ENCODE peak calls at places on chromosomes 7 and 10, in nine cellular contexts. C is bronchial epithelial cell, L is GM12865, F is OCI-LY7, M is AG09309, O is choroid plexus epithelial cell, X is A549, G is neuronal stem cell, T is tibial nerve. S is an unnamed sample.

GRCh38 chr10:132468201-132468600 is 69.4 kb upstream of the INPP5A start:
- DNase-seq in M (no peak), O (no peak), T (no peak), L (no peak), F (no peak), C (no peak), X (no peak), G (no peak), S (no peak)

GRCh38 chr10:44684641-44685040 is 226.5 kb upstream of the TMEM72 start:
- DNase-seq in X (no peak), G (no peak), F (no peak), O (peak; percentile 39), C (no peak), T (no peak), M (no peak), L (no peak), S (no peak)

GRCh38 chr7:135944753-135945152 is 32.4 kb downstream of the MTPN start:
- DNase-seq in O (no peak), F (no peak), T (no peak), C (no peak), M (no peak), X (no peak), G (no peak), L (no peak), S (no peak)

GRCh38 chr7:92987095-92987494 is 130.7 kb downstream of the SAMD9 start:
- DNase-seq in X (no peak), M (peak; percentile 42), G (no peak), T (no peak), L (no peak), C (peak; percentile 17), O (peak; percentile 95), F (no peak), S (no peak)

GRCh38 chr7:128102490-128103291 is 71.5 kb upstream of the LRRC4 start:
- DNase-seq in T (no peak), G (no peak), F (no peak), C (no peak), O (no peak), X (no peak), L (no peak), M (no peak), S (no peak)

GRCh38 chr7:139597028-139597427 is 73.5 kb downstream of the CLEC2L start:
- DNase-seq in L (no peak), F (no peak), G (no peak), M (no peak), C (no peak), T (no peak), X (no peak), O (no peak), S (no peak)

GRCh38 chr10:130010653-130011052 is 46.6 kb upstream of the EBF3 start:
- DNase-seq in F (no peak), C (no peak), X (no peak), L (no peak), O (no peak), T (no peak), M (no peak), G (no peak), S (no peak)

GRCh38 chr7:17651926-17652385 is 288.3 kb downstream of the SNX13 start:
- DNase-seq in G (no peak), T (peak; percentile 68), M (peak; percentile 90), C (peak; percentile 70), O (peak; percentile 81), F (no peak), X (no peak), L (no peak), S (no peak)

GRCh38 chr10:119343001-119343601 is 135.7 kb downstream of the GRK5 start:
- DNase-seq in C (no peak), M (no peak), T (no peak), L (no peak), O (no peak), G (no peak), X (no peak), F (no peak), S (no peak)

GRCh38 chr10:89217057-89217990 is 10.2 kb upstream of the CH25H start:
- DNase-seq in G (peak; percentile 60), C (peak; percentile 55), M (no peak), O (peak; percentile 80), T (peak; percentile 83), L (peak; percentile 72), F (peak; percentile 70), X (peak; percentile 24), S (peak; percentile 71)

GRCh38 chr7:4792537-4793126 is 17.2 kb downstream of the AP5Z1 start:
- DNase-seq in X (no peak), O (peak; percentile 49), C (no peak), G (peak; percentile 70), M (no peak), L (no peak), T (no peak), F (no peak), S (peak; percentile 31)

GRCh38 chr10:111856631-111857030 is 326.9 kb downstream of the GPAM start:
- DNase-seq in L (no peak), T (no peak), M (no peak), O (peak; percentile 4), X (no peak), G (no peak), C (no peak), F (no peak), S (no peak)

GRCh38 chr10:5806745-5807144 is 6.5 kb downstream of the GDI2 start:
- DNase-seq in M (no peak), X (no peak), L (peak; percentile 21), C (no peak), T (no peak), F (peak; percentile 34), G (no peak), O (no peak), S (no peak)

GRCh38 chr10:103517234-103518085 is 24.0 kb downstream of the NEURL1 start:
- DNase-seq in L (no peak), X (no peak), F (no peak), T (no peak), G (no peak), O (no peak), M (no peak), C (no peak), S (no peak)

GRCh38 chr10:28241766-28242399 is 61.0 kb downstream of the MPP7 start:
- DNase-seq in X (peak; percentile 43), O (peak; percentile 79), L (peak; percentile 52), T (peak; percentile 72), G (peak; percentile 55), C (peak; percentile 55), F (peak; percentile 62), M (peak; percentile 44), S (no peak)

GRCh38 chr7:149824301-149824741 is 13.9 kb upstream of the ZNF862 start:
- DNase-seq in L (no peak), F (no peak), M (no peak), T (no peak), X (no peak), C (no peak), O (no peak), G (no peak), S (no peak)

GRCh38 chr10:88319960-88320517 is 263.1 kb downstream of the RNLS start:
- DNase-seq in T (no peak), M (no peak), X (no peak), O (no peak), C (no peak), F (no peak), L (no peak), G (no peak), S (no peak)

GRCh38 chr7:1536105-1536767 is 5.7 kb downstream of the MAFK start:
- DNase-seq in C (no peak), O (no peak), X (no peak), G (no peak), L (no peak), F (no peak), T (no peak), M (no peak), S (no peak)
- H3K4me3 ChIP-seq in C (no peak overlapping the region), O (peak overlapping the region; percentile 35), X (peak overlapping the region; percentile 98), G (no peak overlapping the region), L (no peak overlapping the region), F (no peak overlapping the region), T (no peak overlapping the region), M (no peak overlapping the region), S (peak overlapping the region; percentile 23)

DNA sequence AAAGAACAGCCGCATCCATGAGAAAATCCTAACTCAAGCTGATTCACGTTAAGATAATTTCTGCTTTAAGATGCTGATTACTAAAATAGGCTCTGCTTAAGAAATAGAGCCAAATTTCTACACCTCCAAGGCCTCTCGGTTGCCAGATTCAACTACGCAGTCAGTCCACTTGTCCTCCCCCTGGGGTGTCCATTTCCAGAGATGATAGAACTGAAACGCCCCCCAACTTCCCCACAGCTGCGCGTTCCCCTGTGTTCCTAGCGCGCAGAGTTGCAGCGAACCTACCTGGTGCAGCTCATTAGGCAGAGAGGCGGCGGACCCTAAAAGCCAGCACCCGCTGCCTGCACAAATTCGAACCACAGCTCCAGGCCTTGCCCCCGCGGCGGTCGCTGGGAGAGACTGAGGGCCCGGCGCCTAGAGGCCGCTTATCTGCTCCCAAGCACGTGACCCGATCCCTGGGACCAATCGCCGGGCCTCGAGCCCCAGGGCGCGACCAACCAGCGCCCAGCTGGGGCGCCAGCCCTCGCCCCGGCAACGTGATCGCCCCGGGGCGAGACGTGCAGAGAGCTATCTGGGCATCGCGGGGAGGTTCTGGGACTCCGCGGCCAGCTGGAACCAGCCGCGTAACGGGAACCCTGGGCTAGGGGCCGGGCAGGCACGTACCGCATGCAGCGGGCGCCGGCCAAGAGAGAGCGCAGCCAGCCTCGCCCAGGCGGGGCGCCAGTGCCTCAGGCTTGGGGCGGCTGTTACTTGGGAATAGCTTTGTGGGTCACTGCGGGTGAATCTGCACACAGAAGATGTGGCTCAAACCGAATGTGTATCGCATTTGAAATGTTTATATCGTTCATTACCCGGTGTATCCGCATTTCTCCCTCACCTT is at the start of gene PPP1R3C:
- DNase-seq in G (peak; percentile 71), F (no peak), C (peak; percentile 78), M (peak; percentile 73), T (peak; percentile 73), O (peak; percentile 88), X (peak; percentile 91), L (peak; percentile 33), S (peak; percentile 83)
- H3K4me3 ChIP-seq in G (peak within 1 kb of the TSS; percentile 50), F (no peak within 1 kb of the TSS), C (peak within 1 kb of the TSS; percentile 50), M (peak within 1 kb of the TSS; percentile 71), T (peak within 1 kb of the TSS; percentile 72), O (peak within 1 kb of the TSS; percentile 79), X (peak within 1 kb of the TSS; percentile 85), L (peak within 1 kb of the TSS; percentile 48), S (peak within 1 kb of the TSS; percentile 41)

DNA sequence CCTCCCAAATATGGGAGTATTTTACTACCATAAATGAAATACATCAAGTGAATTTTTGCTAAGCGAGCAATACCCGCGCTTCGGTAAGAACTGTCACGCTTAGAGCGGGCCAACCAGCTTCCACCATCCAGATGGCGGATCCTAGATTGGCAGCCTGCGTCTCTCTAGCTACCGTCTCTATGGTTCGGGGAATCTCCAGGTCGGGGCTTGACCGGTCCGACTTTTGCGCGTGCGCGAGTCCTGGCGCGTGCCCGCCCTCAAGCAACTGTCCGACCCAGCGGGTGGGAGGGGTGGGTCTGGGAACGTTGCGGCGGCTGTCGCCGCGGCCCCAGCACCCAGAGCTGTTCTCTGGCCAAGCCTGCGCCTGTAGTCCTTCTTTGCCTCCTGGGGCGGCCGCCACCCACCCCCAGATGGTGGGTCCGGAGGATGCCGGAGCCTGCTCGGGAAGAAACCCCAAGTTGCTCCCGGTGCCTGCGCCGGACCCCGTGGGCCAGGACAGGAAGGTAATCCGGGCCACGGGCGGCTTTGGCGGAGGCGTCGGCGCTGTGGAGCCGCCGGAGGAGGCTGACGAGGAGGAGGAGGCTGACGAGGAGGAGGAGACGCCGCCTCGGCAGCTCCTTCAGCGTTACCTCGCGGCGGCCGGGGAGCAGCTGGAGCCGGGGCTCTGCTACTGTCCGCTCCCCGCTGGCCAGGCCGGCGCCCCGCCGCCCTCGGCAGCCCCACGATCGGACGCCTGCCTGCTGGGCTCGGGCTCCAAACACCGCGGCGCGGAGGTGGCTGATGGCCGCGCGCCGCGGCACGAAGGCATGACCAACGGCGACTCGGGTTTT is at the start of gene TBC1D12:
- DNase-seq in X (peak; percentile 92), G (peak; percentile 86), L (peak; percentile 98), F (peak; percentile 79), M (peak; percentile 86), C (peak; percentile 91), T (peak; percentile 90), O (peak; percentile 98), S (peak; percentile 98)
- H3K4me3 ChIP-seq in X (peak within 1 kb of the TSS; percentile 85), G (peak within 1 kb of the TSS; percentile 91), L (peak within 1 kb of the TSS; percentile 76), F (peak within 1 kb of the TSS; percentile 81), M (peak within 1 kb of the TSS; percentile 98), C (peak within 1 kb of the TSS; percentile 61), T (peak within 1 kb of the TSS; percentile 84), O (peak within 1 kb of the TSS; percentile 86), S (peak within 1 kb of the TSS; percentile 89)

GRCh38 chr7:73622909-73623797 is 1.2 kb downstream of the MLXIPL start:
- DNase-seq in M (no peak), L (no peak), F (no peak), T (peak; percentile 46), X (no peak), C (no peak), G (no peak), O (no peak), S (peak; percentile 59)
- H3K4me3 ChIP-seq in M (no peak overlapping the region), L (no peak overlapping the region), F (no peak overlapping the region), T (no peak overlapping the region), X (no peak overlapping the region), C (no peak overlapping the region), G (no peak overlapping the region), O (no peak overlapping the region), S (peak overlapping the region; percentile 52)